ENCODE peak calls at places on chromosomes 13 and 19, in eight cellular contexts. A, S, J, T, U, W, I and B are unnamed samples.

GRCh38 chr19:10797541-10798256 is 38.3 kb downstream of the TMED1 start:
- DNase-seq in A (peak; percentile 66), S (no peak), J (peak; percentile 97), T (peak; percentile 78), U (no peak), W (peak; percentile 56), I (no peak), B (peak; percentile 74)

GRCh38 chr19:10699650-10700335 is 1.4 kb upstream of the QTRT1 start:
- DNase-seq in A (peak; percentile 87), S (peak; percentile 45), J (peak; percentile 86), T (peak; percentile 58), U (peak; percentile 92), W (peak; percentile 54), I (peak; percentile 58), B (peak; percentile 38)

GRCh38 chr19:54081032-54081431 is at the start of gene TARM1:
- DNase-seq in A (no peak), S (no peak), J (no peak), T (no peak), U (peak; percentile 42), W (no peak), I (no peak), B (no peak)

GRCh38 chr13:70339738-70340137 is 231.5 kb upstream of the KLHL1 start:
- DNase-seq in A (no peak), S (no peak), J (no peak), T (no peak), U (peak; percentile 83), W (no peak), I (peak; percentile 34), B (no peak)

GRCh38 chr13:59747529-59747928 is 416.2 kb downstream of the DIAPH3 start:
- DNase-seq in A (no peak), S (no peak), J (no peak), T (no peak), U (peak; percentile 38), W (no peak), I (no peak), B (no peak)

GRCh38 chr13:39196957-39197644 is 158.8 kb downstream of the NHLRC3 start:
- DNase-seq in A (no peak), S (no peak), J (no peak), T (no peak), U (no peak), W (no peak), I (no peak), B (no peak)

GRCh38 chr19:36638862-36639510 is 27.7 kb downstream of the ZNF461 start:
- DNase-seq in A (no peak), S (no peak), J (no peak), T (no peak), U (peak; percentile 2), W (no peak), I (no peak), B (no peak)

GRCh38 chr19:29576761-29577661 is 29.1 kb upstream of the POP4 start:
- DNase-seq in A (no peak), S (no peak), J (no peak), T (no peak), U (no peak), W (no peak), I (no peak), B (no peak)

GRCh38 chr13:33676700-33677048 is 141.3 kb upstream of the RFC3 start:
- DNase-seq in A (peak; percentile 65), S (no peak), J (peak; percentile 64), T (no peak), U (peak; percentile 4), W (no peak), I (peak; percentile 64), B (no peak)

GRCh38 chr13:60679131-60679530 is 282.1 kb downstream of the TDRD3 start:
- DNase-seq in A (no peak), S (no peak), J (no peak), T (no peak), U (no peak), W (no peak), I (no peak), B (no peak)

GRCh38 chr13:109818891-109819290 is 32.5 kb upstream of the IRS2 start:
- DNase-seq in A (no peak), S (no peak), J (no peak), T (no peak), U (no peak), W (no peak), I (no peak), B (no peak)

GRCh38 chr19:6590458-6591319 is at the start of gene CD70:
- DNase-seq in A (peak; percentile 66), S (no peak), J (peak; percentile 88), T (peak; percentile 38), U (peak; percentile 85), W (no peak), I (peak; percentile 42), B (peak; percentile 38)

GRCh38 chr19:38055040-38055439 is 148.0 kb downstream of the SIPA1L3 start:
- DNase-seq in A (no peak), S (no peak), J (no peak), T (no peak), U (peak; percentile 53), W (no peak), I (no peak), B (no peak)

GRCh38 chr19:51375504-51376221 is 3.2 kb upstream of the NKG7 start:
- DNase-seq in A (no peak), S (no peak), J (peak; percentile 77), T (peak; percentile 25), U (no peak), W (no peak), I (no peak), B (no peak)

GRCh38 chr13:40336228-40337221 is 329.9 kb downstream of the FOXO1 start:
- DNase-seq in A (no peak), S (no peak), J (no peak), T (no peak), U (no peak), W (no peak), I (no peak), B (no peak)

GRCh38 chr19:15129856-15130580 is 22.8 kb downstream of the SYDE1 start:
- DNase-seq in A (no peak), S (no peak), J (no peak), T (no peak), U (no peak), W (no peak), I (no peak), B (no peak)

GRCh38 chr19:16339361-16339725 is 14.7 kb downstream of the KLF2 start:
- DNase-seq in A (no peak), S (no peak), J (no peak), T (no peak), U (no peak), W (no peak), I (no peak), B (no peak)

GRCh38 chr13:102978168-102978567 is 88.0 kb downstream of the SLC10A2 start:
- DNase-seq in A (no peak), S (no peak), J (no peak), T (no peak), U (no peak), W (no peak), I (no peak), B (no peak)

GRCh38 chr19:11169896-11170678 is 14.5 kb upstream of the SPC24 start:
- DNase-seq in A (no peak), S (no peak), J (no peak), T (no peak), U (no peak), W (no peak), I (no peak), B (no peak)

GRCh38 chr19:49690656-49691242 is at the start of gene CPT1C:
- DNase-seq in A (peak; percentile 80), S (peak; percentile 94), J (peak; percentile 61), T (peak; percentile 43), U (peak; percentile 97), W (no peak), I (peak; percentile 84), B (peak; percentile 33)

GRCh38 chr13:92954746-92955145 is 271.9 kb upstream of the GPC6 start:
- DNase-seq in A (no peak), S (no peak), J (no peak), T (no peak), U (no peak), W (no peak), I (no peak), B (no peak)

GRCh38 chr13:100817897-100818296 is 143.3 kb upstream of the TMTC4 start:
- DNase-seq in A (no peak), S (no peak), J (no peak), T (no peak), U (no peak), W (no peak), I (no peak), B (no peak)